ENCODE peak calls at places on chromosomes 12 and 14, in five cellular contexts. One of them, this sample, is unnamed.

GRCh38 chr12:6696690-6697583 is 3.7 kb downstream of the PIANP start:
- DNase-seq in stomach: no peak
- DNase-seq in cardiac fibroblast: no peak
- DNase-seq in astrocyte: no peak
- DNase-seq in brain microvascular endothelial cell: no peak
- DNase-seq in this sample: no peak

GRCh38 chr14:94411638-94412037 is 23.2 kb upstream of the SERPINA1 start:
- DNase-seq in stomach: no peak
- DNase-seq in cardiac fibroblast: no peak
- DNase-seq in astrocyte: no peak
- DNase-seq in brain microvascular endothelial cell: no peak
- DNase-seq in this sample: no peak

GRCh38 chr12:42372154-42372791 is 46.3 kb downstream of the PPHLN1 start:
- DNase-seq in stomach: no peak
- DNase-seq in cardiac fibroblast: peak
- DNase-seq in astrocyte: peak
- DNase-seq in brain microvascular endothelial cell: peak
- DNase-seq in this sample: peak

GRCh38 chr12:94140556-94140955 is 7.8 kb upstream of the PLXNC1 start:
- DNase-seq in stomach: peak
- DNase-seq in cardiac fibroblast: peak
- DNase-seq in astrocyte: no peak
- DNase-seq in brain microvascular endothelial cell: no peak
- DNase-seq in this sample: no peak

GRCh38 chr12:70895956-70896355 is 24.6 kb downstream of the PTPRR start:
- DNase-seq in stomach: no peak
- DNase-seq in cardiac fibroblast: no peak
- DNase-seq in astrocyte: no peak
- DNase-seq in brain microvascular endothelial cell: no peak
- DNase-seq in this sample: no peak

GRCh38 chr12:92304335-92305066 is 158.9 kb upstream of the BTG1 start:
- DNase-seq in stomach: no peak
- DNase-seq in cardiac fibroblast: no peak
- DNase-seq in astrocyte: peak
- DNase-seq in brain microvascular endothelial cell: peak
- DNase-seq in this sample: no peak

GRCh38 chr12:57522887-57523705 is 472 bp downstream of the MBD6 start:
- DNase-seq in stomach: peak
- DNase-seq in cardiac fibroblast: peak
- DNase-seq in astrocyte: peak
- DNase-seq in brain microvascular endothelial cell: peak
- DNase-seq in this sample: no peak

GRCh38 chr12:63151061-63151897 is at the start of gene AVPR1A:
- DNase-seq in stomach: no peak
- DNase-seq in cardiac fibroblast: no peak
- DNase-seq in astrocyte: no peak
- DNase-seq in brain microvascular endothelial cell: no peak
- DNase-seq in this sample: no peak

GRCh38 chr12:110245278-110245868 is 35.7 kb upstream of the ATP2A2 start:
- DNase-seq in stomach: peak
- DNase-seq in cardiac fibroblast: peak
- DNase-seq in astrocyte: no peak
- DNase-seq in brain microvascular endothelial cell: no peak
- DNase-seq in this sample: no peak

GRCh38 chr12:28883406-28883997 is 265.6 kb upstream of the FAR2 start:
- DNase-seq in stomach: no peak
- DNase-seq in cardiac fibroblast: no peak
- DNase-seq in astrocyte: no peak
- DNase-seq in brain microvascular endothelial cell: no peak
- DNase-seq in this sample: no peak

GRCh38 chr12:11732760-11733159 is 83.3 kb downstream of the ETV6 start:
- DNase-seq in stomach: no peak
- DNase-seq in cardiac fibroblast: no peak
- DNase-seq in astrocyte: no peak
- DNase-seq in brain microvascular endothelial cell: no peak
- DNase-seq in this sample: no peak
- H3K4me3 ChIP-seq in stomach: no peak
- H3K4me3 ChIP-seq in cardiac fibroblast: no peak
- H3K4me3 ChIP-seq in astrocyte: no peak
- H3K4me3 ChIP-seq in brain microvascular endothelial cell: no peak
- H3K4me3 ChIP-seq in this sample: no peak

GRCh38 chr14:19993438-19993837 is 8.5 kb upstream of the OR4Q2 start:
- DNase-seq in stomach: no peak
- DNase-seq in cardiac fibroblast: no peak
- DNase-seq in astrocyte: no peak
- DNase-seq in brain microvascular endothelial cell: no peak
- DNase-seq in this sample: no peak
- TF ChIP-seq CTCF in stomach: no peak
- TF ChIP-seq CTCF in cardiac fibroblast: no peak
- TF ChIP-seq CTCF in astrocyte: no peak
- TF ChIP-seq CTCF in brain microvascular endothelial cell: no peak
- TF ChIP-seq CTCF in this sample: no peak

GRCh38 chr14:22885975-22886374 is 3.0 kb downstream of the REM2 start:
- DNase-seq in stomach: no peak
- DNase-seq in cardiac fibroblast: no peak
- DNase-seq in astrocyte: no peak
- DNase-seq in brain microvascular endothelial cell: no peak
- DNase-seq in this sample: no peak
- H3K4me3 ChIP-seq in stomach: peak
- H3K4me3 ChIP-seq in cardiac fibroblast: peak
- H3K4me3 ChIP-seq in astrocyte: no peak
- H3K4me3 ChIP-seq in brain microvascular endothelial cell: no peak
- H3K4me3 ChIP-seq in this sample: no peak

DNA sequence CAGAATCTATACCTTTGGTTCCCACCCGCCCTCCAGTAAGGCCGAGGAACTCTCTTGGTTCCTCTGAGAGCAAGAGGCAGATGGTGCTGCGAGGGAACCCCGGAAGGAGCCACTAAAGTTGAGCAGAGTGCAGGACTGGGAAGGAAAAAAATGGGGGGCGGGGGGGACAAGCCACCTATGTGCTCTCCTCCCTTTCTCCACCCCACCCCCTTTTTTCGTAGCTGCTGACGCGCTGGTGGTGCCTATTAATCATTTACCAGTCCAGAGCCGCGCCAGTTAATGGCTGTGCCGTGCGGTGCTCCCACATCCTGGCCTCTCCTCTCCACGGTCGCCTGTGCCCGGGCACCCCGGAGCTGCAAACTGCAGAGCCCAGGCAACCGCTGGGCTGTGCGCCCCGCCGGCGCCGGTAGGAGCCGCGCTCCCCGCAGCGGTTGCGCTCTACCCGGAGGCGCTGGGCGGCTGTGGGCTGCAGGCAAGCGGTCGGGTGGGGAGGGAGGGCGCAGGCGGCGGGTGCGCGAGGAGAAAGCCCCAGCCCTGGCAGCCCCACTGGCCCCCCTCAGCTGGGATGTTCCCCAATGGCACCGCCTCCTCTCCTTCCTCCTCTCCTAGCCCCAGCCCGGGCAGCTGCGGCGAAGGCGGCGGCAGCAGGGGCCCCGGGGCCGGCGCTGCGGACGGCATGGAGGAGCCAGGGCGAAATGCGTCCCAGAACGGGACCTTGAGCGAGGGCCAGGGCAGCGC is 1.3 kb downstream of the SSTR1 start:
- DNase-seq in stomach: peak
- DNase-seq in cardiac fibroblast: peak
- DNase-seq in astrocyte: peak
- DNase-seq in brain microvascular endothelial cell: no peak
- DNase-seq in this sample: no peak
- TF ChIP-seq CTCF in stomach: peak
- TF ChIP-seq CTCF in cardiac fibroblast: peak
- TF ChIP-seq CTCF in astrocyte: no peak
- TF ChIP-seq CTCF in brain microvascular endothelial cell: peak
- TF ChIP-seq CTCF in this sample: peak

DNA sequence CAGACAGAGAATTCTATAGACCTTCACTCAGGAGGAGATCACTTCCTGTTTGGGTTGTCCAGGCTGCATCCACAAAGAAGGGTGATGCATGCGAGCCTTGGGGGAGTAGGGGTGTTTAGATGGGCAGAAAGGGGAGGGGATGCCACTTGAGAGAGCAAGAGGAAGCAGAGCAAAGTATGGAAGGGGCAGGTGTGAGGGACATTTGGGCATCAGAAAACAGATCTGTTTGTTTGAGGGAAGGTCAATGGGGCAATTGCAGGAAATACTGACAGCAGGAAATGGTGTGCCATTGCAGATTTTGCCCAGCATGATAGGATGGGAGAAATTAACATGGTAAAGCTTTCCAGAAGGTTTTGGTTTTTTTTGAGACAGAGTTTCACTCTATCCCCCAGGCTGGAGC is 146.5 kb upstream of the FOXN3 start:
- DNase-seq in stomach: no peak
- DNase-seq in cardiac fibroblast: no peak
- DNase-seq in astrocyte: no peak
- DNase-seq in brain microvascular endothelial cell: no peak
- DNase-seq in this sample: no peak
- H3K4me3 ChIP-seq in stomach: no peak
- H3K4me3 ChIP-seq in cardiac fibroblast: no peak
- H3K4me3 ChIP-seq in astrocyte: no peak
- H3K4me3 ChIP-seq in brain microvascular endothelial cell: no peak
- H3K4me3 ChIP-seq in this sample: no peak

GRCh38 chr14:59511916-59512530 is 27.7 kb downstream of the JKAMP start:
- DNase-seq in stomach: no peak
- DNase-seq in cardiac fibroblast: peak
- DNase-seq in astrocyte: no peak
- DNase-seq in brain microvascular endothelial cell: no peak
- DNase-seq in this sample: no peak
- TF ChIP-seq CTCF in stomach: no peak
- TF ChIP-seq CTCF in cardiac fibroblast: peak
- TF ChIP-seq CTCF in astrocyte: peak
- TF ChIP-seq CTCF in brain microvascular endothelial cell: peak
- TF ChIP-seq CTCF in this sample: peak

This sample was measured in BJ.